ENCODE peak calls at places on chromosomes 11 and 22, in seven cellular contexts. I, N, T, X, Y, Q and C are unnamed samples.
A peak's percentile ranks its signal among the peaks of the same experiment; 100 is the strongest.

GRCh38 chr11:134372961-134373360 is 39.1 kb downstream of the B3GAT1 start:
- DNase-seq in I (no peak), Q (no peak), N (no peak), Y (peak; percentile 24), T (no peak), X (peak; percentile 69), C (peak; percentile 34)

GRCh38 chr11:63839508-63840355 is 822 bp downstream of the MARK2 start:
- DNase-seq in N (peak; percentile 63), T (no peak), I (peak; percentile 32), Q (no peak), X (peak; percentile 89), Y (peak; percentile 66), C (peak; percentile 47)

GRCh38 chr22:38107692-38108515 is 2.6 kb downstream of the BAIAP2L2 start:
- DNase-seq in Q (no peak), N (peak; percentile 92), Y (peak; percentile 86), T (no peak), I (no peak), X (no peak), C (no peak)

GRCh38 chr11:72786305-72787261 is 7.3 kb downstream of the STARD10 start:
- DNase-seq in X (no peak), T (no peak), Q (no peak), N (peak; percentile 55), Y (peak; percentile 74), I (peak; percentile 67), C (no peak)

GRCh38 chr22:44497218-44497903 is 672 bp downstream of the RTL6 start:
- DNase-seq in Q (peak; percentile 34), X (peak; percentile 82), T (peak; percentile 32), N (peak; percentile 40), I (no peak), Y (no peak), C (peak; percentile 14)

GRCh38 chr11:86116386-86116726 is 47.5 kb upstream of the PICALM start:
- DNase-seq in Q (peak; percentile 98), T (no peak), X (no peak), Y (no peak), I (no peak), N (no peak), C (no peak)

GRCh38 chr11:45864041-45864440 is 16.8 kb downstream of the CRY2 start:
- DNase-seq in Q (peak; percentile 21), Y (no peak), X (no peak), I (no peak), N (no peak), T (no peak), C (no peak)

GRCh38 chr22:39384750-39385480 is 14.7 kb upstream of the TAB1 start:
- DNase-seq in T (no peak), X (no peak), Y (no peak), I (no peak), Q (peak; percentile 28), N (peak; percentile 19), C (peak; percentile 15)

GRCh38 chr11:106076421-106076922 is 675 bp downstream of the KBTBD3 start:
- DNase-seq in Q (no peak), N (peak; percentile 37), Y (peak; percentile 50), T (peak; percentile 22), I (peak; percentile 20), X (no peak), C (peak; percentile 17)

GRCh38 chr11:47267858-47268257 is 2.1 kb upstream of the MADD start:
- DNase-seq in T (no peak), N (no peak), X (no peak), Q (no peak), I (no peak), Y (no peak), C (no peak)

GRCh38 chr11:47269002-47269828 is 718 bp upstream of the MADD start:
- DNase-seq in Q (peak; percentile 82), X (peak; percentile 97), N (peak; percentile 94), T (peak; percentile 91), Y (peak; percentile 92), I (peak; percentile 90), C (peak; percentile 92)

GRCh38 chr11:47269829-47270305 is at the start of gene MADD:
- DNase-seq in T (peak; percentile 87), I (peak; percentile 70), X (peak; percentile 99), Q (peak; percentile 78), Y (peak; percentile 94), N (peak; percentile 91), C (peak; percentile 88)

GRCh38 chr11:47270331-47271271 is 668 bp downstream of the MADD start:
- DNase-seq in Y (peak; percentile 59), N (peak; percentile 41), I (peak; percentile 17), T (no peak), X (peak; percentile 79), Q (peak; percentile 72), C (peak; percentile 33)

GRCh38 chr11:47268448-47269001 is 1.4 kb upstream of the MADD start:
- DNase-seq in T (no peak), I (no peak), Q (no peak), N (no peak), X (peak; percentile 78), Y (no peak), C (no peak)
- TF ChIP-seq POLR2A in T (no peak), I (peak; percentile 35), Q (no peak), N (no peak), X (no peak), Y (no peak), C (no peak)

GRCh38 chr11:112975493-112975892 is 14.3 kb downstream of the NCAM1 start:
- DNase-seq in X (no peak), Q (no peak), T (no peak), Y (no peak), I (no peak), N (no peak), C (no peak)

GRCh38 chr11:112971200-112971599 is 10.0 kb downstream of the NCAM1 start:
- DNase-seq in X (no peak), Y (no peak), Q (no peak), I (no peak), T (no peak), N (no peak), C (no peak)

GRCh38 chr11:112968988-112969714 is 7.9 kb downstream of the NCAM1 start:
- DNase-seq in Y (no peak), N (no peak), X (no peak), T (no peak), Q (no peak), I (no peak), C (no peak)

GRCh38 chr11:112977620-112978212 is 16.5 kb downstream of the NCAM1 start:
- DNase-seq in T (peak; percentile 67), Q (peak; percentile 13), N (no peak), X (no peak), I (no peak), Y (no peak), C (no peak)

DNA sequence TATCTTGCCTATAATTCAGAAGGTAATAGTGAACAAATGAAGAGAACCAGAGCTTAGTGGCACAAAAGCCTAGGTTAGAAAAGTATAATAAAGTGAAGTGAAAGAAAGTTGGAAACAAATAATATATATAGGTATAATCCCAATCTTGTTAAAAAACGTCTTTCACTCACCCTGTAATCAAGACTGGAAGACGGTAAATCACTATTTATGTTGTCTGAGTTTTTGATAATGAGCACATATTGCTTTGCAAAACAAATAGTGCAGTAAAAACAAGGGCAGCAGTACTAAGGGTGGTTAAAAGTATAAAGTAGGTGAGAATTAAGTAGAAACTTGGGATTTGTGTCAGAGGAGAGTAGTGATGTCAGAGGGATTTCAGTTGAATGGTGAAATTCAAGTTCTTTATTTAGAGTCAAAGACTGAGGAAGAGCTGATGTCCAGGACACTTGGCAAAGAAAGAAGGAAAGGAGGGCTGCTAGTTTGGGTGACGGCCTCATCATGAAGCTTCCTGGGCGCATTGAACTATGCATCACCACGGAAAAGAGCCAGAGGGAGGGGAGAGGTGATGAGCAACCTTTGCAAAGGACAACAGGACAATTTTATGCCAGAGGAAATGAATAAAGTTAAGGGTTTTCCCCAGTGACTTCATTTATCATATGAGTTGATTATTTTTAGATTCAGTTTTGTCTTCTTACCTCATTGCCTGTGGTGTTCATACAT is 11.3 kb downstream of the NCAM1 start:
- DNase-seq in N (no peak), X (no peak), T (no peak), Y (no peak), Q (no peak), I (no peak), C (no peak)
- H3K27me3 ChIP-seq in N (no peaks in the 10 kb centered on the region), X (no peaks in the 10 kb centered on the region), T (no peaks in the 10 kb centered on the region), Y (no peaks in the 10 kb centered on the region), Q (no peaks in the 10 kb centered on the region), I (no peaks in the 10 kb centered on the region), C (no peaks in the 10 kb centered on the region)

GRCh38 chr22:35066768-35067167 is 810 bp downstream of the ISX start:
- DNase-seq in Q (no peak), T (no peak), I (no peak), N (no peak), X (no peak), Y (no peak), C (no peak)

GRCh38 chr22:35065796-35066218 is at the start of gene ISX:
- DNase-seq in Q (no peak), N (no peak), I (peak; percentile 89), T (no peak), X (no peak), Y (peak; percentile 68), C (no peak)

GRCh38 chr22:35059632-35060031 is 6.3 kb upstream of the ISX start:
- DNase-seq in Y (no peak), X (no peak), Q (no peak), N (no peak), I (no peak), T (no peak), C (no peak)

GRCh38 chr22:35065183-35065582 is 775 bp upstream of the ISX start:
- DNase-seq in Y (no peak), T (no peak), I (no peak), Q (no peak), N (no peak), X (no peak), C (no peak)

GRCh38 chr22:35064664-35065063 is 1.3 kb upstream of the ISX start:
- DNase-seq in N (no peak), I (no peak), X (no peak), Y (no peak), Q (no peak), T (no peak), C (no peak)
- TF ChIP-seq POLR2A in N (no peak), I (no peak), X (no peak), Y (no peak), Q (no peak), T (no peak), C (no peak)

GRCh38 chr11:2258501-2259465 is 11.6 kb downstream of the ASCL2 start:
- DNase-seq in N (no peak), X (peak; percentile 69), T (no peak), Q (no peak), I (peak; percentile 3), Y (peak; percentile 36), C (no peak)
- H3K27me3 ChIP-seq in N (no peaks in the 10 kb centered on the region), X (no peaks in the 10 kb centered on the region), T (no peaks in the 10 kb centered on the region), Q (peaks cover 37% of the 10 kb centered on the region), I (no peaks in the 10 kb centered on the region), Y (no peaks in the 10 kb centered on the region), C (no peaks in the 10 kb centered on the region)